ENCODE peak calls at places on chromosome 10, in four cellular contexts. D is GM12878, Z is K562, C is HL-60. E is an unnamed sample.

GRCh38 chr10:46528171-46528671 is 28.2 kb downstream of the GPRIN2 start:
- DNase-seq in D (no peak), Z (no peak), C (no peak), E (no peak)

GRCh38 chr10:103333934-103334520 is 16.9 kb downstream of the PCGF6 start:
- DNase-seq in Z (no peak), D (no peak), C (no peak), E (no peak)

GRCh38 chr10:123858907-123859650 is 32.5 kb downstream of the CPXM2 start:
- DNase-seq in D (no peak), Z (no peak), C (no peak), E (no peak)

GRCh38 chr10:118694848-118695247 is 59.9 kb downstream of the CACUL1 start:
- DNase-seq in D (no peak), C (no peak), Z (no peak), E (no peak)

GRCh38 chr10:71705582-71705981 is 14.0 kb downstream of the C10orf105 start:
- DNase-seq in D (no peak), C (no peak), Z (no peak), E (no peak)

GRCh38 chr10:87817291-87817872 is 644 bp downstream of the ATAD1 start:
- DNase-seq in D (no peak), C (no peak), Z (no peak), E (no peak)

GRCh38 chr10:79192677-79193003 is 123.9 kb downstream of the ZMIZ1 start:
- DNase-seq in C (no peak), Z (peak; percentile 38), D (no peak), E (no peak)

GRCh38 chr10:43903451-43903850 is 254.8 kb upstream of the ZNF32 start:
- DNase-seq in Z (no peak), C (no peak), D (no peak), E (no peak)

GRCh38 chr10:98269435-98269912 is 1.5 kb upstream of the LOXL4 start:
- DNase-seq in C (no peak), D (no peak), Z (no peak), E (no peak)

GRCh38 chr10:133356953-133357292 is 896 bp downstream of the FUOM start:
- DNase-seq in C (no peak), D (no peak), Z (no peak), E (no peak)

GRCh38 chr10:133358162-133358919 is 522 bp upstream of the FUOM start:
- DNase-seq in C (no peak), Z (no peak), D (no peak), E (no peak)

GRCh38 chr10:133358920-133359300 is 1.1 kb upstream of the FUOM start:
- DNase-seq in D (no peak), C (no peak), Z (no peak), E (no peak)

GRCh38 chr10:133356549-133356948 is 1.3 kb downstream of the FUOM start:
- DNase-seq in D (no peak), C (no peak), Z (no peak), E (no peak)

GRCh38 chr10:133357293-133358151 is at the start of gene FUOM:
- DNase-seq in C (peak; percentile 85), D (no peak), Z (peak; percentile 73), E (peak; percentile 98)
- TF ChIP-seq SPI1 in C (no peak), D (peak; percentile 74), Z (peak; percentile 35), E (peak; percentile 83)

DNA sequence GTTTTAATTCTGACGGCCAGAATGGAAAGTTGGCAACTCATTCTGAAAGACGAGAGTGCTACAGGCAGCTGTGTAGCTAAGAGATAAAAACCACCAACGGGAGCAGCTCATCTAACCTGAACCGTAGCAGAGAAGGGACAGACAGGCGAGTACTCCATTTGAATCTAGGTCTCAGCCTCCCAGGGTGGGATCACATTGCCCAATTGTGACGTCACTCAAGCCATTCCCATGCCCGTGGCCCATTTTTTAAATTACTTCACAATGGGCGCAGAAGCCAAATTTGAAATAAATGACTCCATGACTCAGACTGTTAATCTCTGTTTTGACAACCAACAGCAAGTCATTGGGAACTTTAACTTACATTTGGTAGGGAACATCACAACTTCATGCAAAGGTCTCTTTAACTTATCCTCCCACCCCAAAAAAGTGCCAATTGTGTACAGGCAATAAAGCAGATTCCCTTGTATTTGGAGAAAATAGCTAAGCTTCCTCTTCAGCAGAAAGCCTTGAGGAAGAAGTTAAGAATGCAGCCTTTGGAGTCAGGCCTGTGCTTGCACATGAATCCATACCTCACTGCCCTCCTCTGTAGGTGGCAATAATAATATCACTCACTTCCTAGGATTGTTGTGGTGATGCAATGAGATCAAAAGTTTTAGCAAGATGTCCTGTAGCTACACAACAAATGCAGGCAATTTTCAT is 93.2 kb upstream of the KIF5B start:
- DNase-seq in D (peak; percentile 45), Z (peak; percentile 48), C (no peak), E (peak; percentile 59)
- TF ChIP-seq SPI1 in D (no peak), Z (no peak), C (no peak), E (no peak)

GRCh38 chr10:72736176-72736795 is 44.3 kb downstream of the MCU start:
- DNase-seq in Z (no peak), C (no peak), D (no peak), E (no peak)
- TF ChIP-seq SPI1 in Z (no peak), C (no peak), D (no peak), E (no peak)

GRCh38 chr10:96645191-96645721 is 58.4 kb upstream of the TM9SF3 start:
- DNase-seq in Z (no peak), D (no peak), C (peak; percentile 42), E (no peak)
- TF ChIP-seq SPI1 in Z (no peak), D (peak; percentile 87), C (peak; percentile 60), E (peak; percentile 90)

DNA sequence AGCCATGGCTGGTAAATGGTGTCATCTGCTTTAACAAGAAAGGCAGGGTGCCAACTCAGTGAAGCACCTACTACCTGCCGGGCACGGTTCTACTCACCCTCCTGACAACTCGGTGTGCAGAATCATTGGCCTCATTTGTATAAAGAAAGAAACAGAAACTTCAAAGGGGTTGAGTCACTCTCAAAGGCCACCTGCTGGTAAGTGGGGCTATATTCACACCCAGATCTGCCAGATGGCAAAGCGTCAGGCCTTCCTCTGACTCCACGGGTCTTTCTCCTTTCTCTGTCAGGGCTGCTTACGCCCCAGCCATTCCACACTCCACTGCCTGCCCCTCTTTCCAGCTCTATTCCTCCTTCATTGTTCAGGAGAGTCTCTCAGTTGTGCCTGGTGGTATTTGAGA is 309.2 kb downstream of the GFRA1 start:
- DNase-seq in C (no peak), Z (no peak), D (no peak), E (no peak)
- TF ChIP-seq SPI1 in C (no peak), Z (no peak), D (no peak), E (no peak)

GRCh38 chr10:119726291-119727261 is 726 bp downstream of the INPP5F start:
- DNase-seq in Z (no peak), C (no peak), D (no peak), E (no peak)
- TF ChIP-seq SPI1 in Z (no peak), C (no peak), D (no peak), E (no peak)

E was measured in GM12891.